ENCODE peak calls at places on chromosomes 4 and X, in seven cellular contexts. H is MCF 10A; R is Right ventricle myocardium superior; T is NCI-H2029; P is fibroblast of the conjunctiva; N is activated CD4-positive, alpha-beta T cell treated with anti-CD3 and anti-CD28 coated beads, Interleukin-2, amount 50 U/mL, for 4 hours; M is T-cell. B is an unnamed sample.

GRCh38 chr4:15163284-15163645 is 161.0 kb downstream of the CPEB2 start:
- DNase-seq in R (no peak), P (no peak), N (no peak), H (no peak), T (no peak), M (no peak), B (no peak)

GRCh38 chr4:14841801-14842748 is 160.2 kb upstream of the CPEB2 start:
- DNase-seq in M (no peak), N (no peak), H (peak; percentile 79), R (peak; percentile 43), T (peak; percentile 33), P (no peak), B (no peak)

GRCh38 chrX:118216086-118216485 is 99.5 kb upstream of the KLHL13 start:
- DNase-seq in T (no peak), M (no peak), N (no peak), R (no peak), H (no peak), P (no peak), B (no peak)

GRCh38 chrX:133177202-133177601 is 41.0 kb downstream of the TFDP3 start:
- DNase-seq in H (no peak), P (no peak), M (no peak), N (no peak), R (no peak), T (peak; percentile 24), B (no peak)

GRCh38 chr4:75702919-75703411 is 21.4 kb upstream of the USO1 start:
- DNase-seq in T (no peak), M (no peak), R (no peak), H (no peak), N (no peak), P (no peak), B (no peak)

GRCh38 chr4:17642404-17642783 is 28.0 kb downstream of the MED28 start:
- DNase-seq in H (no peak), R (no peak), N (no peak), P (no peak), M (no peak), T (no peak), B (no peak)

GRCh38 chrX:150409964-150410363 is 46.8 kb downstream of the MAMLD1 start:
- DNase-seq in M (no peak), T (no peak), H (no peak), P (no peak), N (no peak), R (no peak), B (peak; percentile 31)

GRCh38 chrX:8284131-8284530 is 113.1 kb upstream of the VCX2 start:
- DNase-seq in H (no peak), N (no peak), P (no peak), M (no peak), R (no peak), T (no peak), B (no peak)

GRCh38 chrX:15812212-15812938 is 22.1 kb downstream of the ZRSR2 start:
- DNase-seq in H (no peak), R (no peak), N (no peak), T (no peak), P (no peak), M (no peak), B (no peak)

GRCh38 chr4:181909368-181909767 is 333.8 kb upstream of the TENM3 start:
- DNase-seq in N (no peak), P (peak; percentile 26), H (peak; percentile 69), T (no peak), R (no peak), M (no peak), B (no peak)

GRCh38 chrX:68462653-68463052 is 29.4 kb upstream of the OPHN1 start:
- DNase-seq in N (no peak), H (peak; percentile 36), R (no peak), T (no peak), P (peak; percentile 12), M (no peak), B (no peak)

GRCh38 chr4:158484173-158484885 is 37.4 kb upstream of the RXFP1 start:
- DNase-seq in M (no peak), H (no peak), R (no peak), N (no peak), P (no peak), T (no peak), B (no peak)

GRCh38 chr4:88964450-88964849 is 92.5 kb downstream of the FAM13A start:
- DNase-seq in N (no peak), P (peak; percentile 60), H (peak; percentile 65), M (no peak), R (no peak), T (peak; percentile 55), B (no peak)

GRCh38 chr4:182803235-182803634 is 114.0 kb downstream of the DCTD start:
- DNase-seq in T (no peak), N (no peak), H (no peak), P (no peak), M (no peak), R (no peak), B (no peak)

GRCh38 chrX:120463241-120463640 is 5.9 kb downstream of the LAMP2 start:
- DNase-seq in N (no peak), H (peak; percentile 80), P (peak; percentile 39), M (no peak), T (no peak), R (no peak), B (no peak)

GRCh38 chr4:137474711-137475301 is 57.5 kb downstream of the PCDH18 start:
- DNase-seq in R (no peak), N (no peak), T (no peak), H (peak; percentile 25), P (peak; percentile 68), M (no peak), B (no peak)

GRCh38 chrX:2735270-2735669 is 16.6 kb upstream of the XG start:
- DNase-seq in M (no peak), N (no peak), T (no peak), P (no peak), R (no peak), H (no peak), B (no peak)

GRCh38 chrX:16711219-16712115 is 1.0 kb downstream of the CTPS2 start:
- DNase-seq in R (peak; percentile 49), P (no peak), M (no peak), T (no peak), H (peak; percentile 5), N (no peak), B (no peak)

GRCh38 chr4:80619070-80619674 is 283.6 kb downstream of the CFAP299 start:
- DNase-seq in T (no peak), N (no peak), P (peak; percentile 0), M (no peak), H (peak; percentile 38), R (no peak), B (no peak)

GRCh38 chr4:140609548-140610425 is 41.0 kb upstream of the UCP1 start:
- DNase-seq in P (peak; percentile 28), T (peak; percentile 74), R (no peak), M (no peak), N (no peak), H (peak; percentile 66), B (peak; percentile 42)

GRCh38 chrX:150683536-150684146 is 9.6 kb upstream of the MTMR1 start:
- DNase-seq in N (no peak), R (no peak), T (peak; percentile 14), P (peak; percentile 10), M (no peak), H (peak; percentile 71), B (no peak)

GRCh38 chrX:103063918-103064434 is at the start of gene BEX1:
- DNase-seq in M (peak; percentile 3), H (no peak), T (peak; percentile 70), R (no peak), P (no peak), N (no peak), B (peak; percentile 97)

GRCh38 chrX:136694491-136695087 is 46.6 kb downstream of the CD40LG start:
- DNase-seq in R (no peak), T (peak; percentile 19), M (no peak), H (peak; percentile 52), N (no peak), P (peak; percentile 49), B (peak; percentile 6)

GRCh38 chr4:89316931-89317366 is 9.3 kb upstream of the GPRIN3 start:
- DNase-seq in T (no peak), R (no peak), N (no peak), H (peak; percentile 40), M (no peak), P (no peak), B (no peak)

GRCh38 chr4:87939978-87940690 is 35.4 kb upstream of the SPP1 start:
- DNase-seq in M (no peak), R (no peak), P (no peak), N (no peak), T (no peak), H (no peak), B (no peak)

GRCh38 chr4:13240066-13240465 is 244.1 kb downstream of the RAB28 start:
- DNase-seq in M (no peak), P (no peak), N (no peak), T (no peak), R (no peak), H (peak; percentile 8), B (no peak)

GRCh38 chrX:154748712-154749339 is 2.1 kb downstream of the GAB3 start:
- DNase-seq in T (peak; percentile 28), P (no peak), R (no peak), N (peak; percentile 26), H (peak; percentile 79), M (no peak), B (no peak)

GRCh38 chr4:7973545-7973981 is 33.9 kb upstream of the AFAP1 start:
- DNase-seq in T (no peak), P (no peak), N (no peak), M (no peak), H (peak; percentile 73), R (no peak), B (no peak)

GRCh38 chr4:4792516-4792915 is 66.9 kb upstream of the MSX1 start:
- DNase-seq in R (no peak), T (no peak), M (no peak), H (no peak), P (no peak), N (no peak), B (no peak)

GRCh38 chr4:16461362-16461761 is 235.1 kb upstream of the TAPT1 start:
- DNase-seq in H (peak; percentile 70), T (no peak), N (no peak), R (no peak), P (no peak), M (no peak), B (no peak)

GRCh38 chrX:18151661-18152060 is 69.0 kb downstream of the BEND2 start:
- DNase-seq in P (no peak), H (no peak), M (no peak), T (no peak), N (no peak), R (no peak), B (no peak)

GRCh38 chr4:52106142-52106541 is 55.0 kb downstream of the SPATA18 start:
- DNase-seq in T (no peak), N (no peak), H (no peak), M (no peak), R (no peak), P (no peak), B (no peak)

B was measured in DMS79.